ENCODE peak calls at places on chromosomes 6 and 20, in seven cellular contexts. One of them, this sample, is unnamed.

GRCh38 chr20:59781236-59781635 is 152.2 kb downstream of the SYCP2 start:
- DNase-seq in IMR-90: no peak
- DNase-seq in epithelial cell of esophagus: no peak
- DNase-seq in natural killer cell: peak
- DNase-seq in B cell: no peak
- DNase-seq in endothelial cell: no peak
- DNase-seq in WERI-Rb-1: no peak
- DNase-seq in this sample: no peak

GRCh38 chr6:51965222-51965801 is 122.1 kb downstream of the PKHD1 start:
- DNase-seq in IMR-90: no peak
- DNase-seq in endothelial cell: no peak
- DNase-seq in B cell: no peak
- DNase-seq in WERI-Rb-1: no peak
- DNase-seq in natural killer cell: no peak
- DNase-seq in epithelial cell of esophagus: no peak
- DNase-seq in this sample: no peak

GRCh38 chr6:34131326-34132081 is 14.4 kb downstream of the GRM4 start:
- DNase-seq in WERI-Rb-1: no peak
- DNase-seq in IMR-90: no peak
- DNase-seq in endothelial cell: no peak
- DNase-seq in B cell: no peak
- DNase-seq in epithelial cell of esophagus: no peak
- DNase-seq in natural killer cell: no peak
- DNase-seq in this sample: no peak

GRCh38 chr6:100342830-100343229 is 121.9 kb downstream of the SIM1 start:
- DNase-seq in natural killer cell: no peak
- DNase-seq in epithelial cell of esophagus: no peak
- DNase-seq in endothelial cell: no peak
- DNase-seq in WERI-Rb-1: no peak
- DNase-seq in IMR-90: peak
- DNase-seq in B cell: no peak
- DNase-seq in this sample: no peak

GRCh38 chr6:135129139-135129867 is 51.8 kb upstream of the MYB start:
- DNase-seq in natural killer cell: peak
- DNase-seq in IMR-90: no peak
- DNase-seq in epithelial cell of esophagus: no peak
- DNase-seq in WERI-Rb-1: no peak
- DNase-seq in B cell: no peak
- DNase-seq in endothelial cell: no peak
- DNase-seq in this sample: no peak

GRCh38 chr6:66675906-66676305 is 968.9 kb upstream of the EYS start:
- DNase-seq in IMR-90: no peak
- DNase-seq in B cell: no peak
- DNase-seq in epithelial cell of esophagus: no peak
- DNase-seq in WERI-Rb-1: no peak
- DNase-seq in endothelial cell: no peak
- DNase-seq in natural killer cell: no peak
- DNase-seq in this sample: no peak

GRCh38 chr20:62925420-62926228 is 681 bp downstream of the DIDO1 start:
- DNase-seq in B cell: no peak
- DNase-seq in natural killer cell: peak
- DNase-seq in endothelial cell: no peak
- DNase-seq in epithelial cell of esophagus: peak
- DNase-seq in WERI-Rb-1: peak
- DNase-seq in IMR-90: peak
- DNase-seq in this sample: peak

GRCh38 chr6:167697316-167697715 is 129.4 kb upstream of the AFDN start:
- DNase-seq in epithelial cell of esophagus: peak
- DNase-seq in WERI-Rb-1: peak
- DNase-seq in endothelial cell: no peak
- DNase-seq in B cell: no peak
- DNase-seq in IMR-90: no peak
- DNase-seq in natural killer cell: no peak
- DNase-seq in this sample: peak

GRCh38 chr6:130019796-130020105 is 1.4 kb downstream of the L3MBTL3 start:
- DNase-seq in endothelial cell: peak
- DNase-seq in WERI-Rb-1: no peak
- DNase-seq in B cell: no peak
- DNase-seq in IMR-90: no peak
- DNase-seq in natural killer cell: no peak
- DNase-seq in epithelial cell of esophagus: no peak
- DNase-seq in this sample: peak

GRCh38 chr6:114247101-114247500 is 95.7 kb downstream of the HS3ST5 start:
- DNase-seq in B cell: no peak
- DNase-seq in endothelial cell: no peak
- DNase-seq in WERI-Rb-1: no peak
- DNase-seq in IMR-90: no peak
- DNase-seq in natural killer cell: no peak
- DNase-seq in epithelial cell of esophagus: no peak
- DNase-seq in this sample: no peak

GRCh38 chr20:52943185-52943841 is 28.8 kb upstream of the TSHZ2 start:
- DNase-seq in B cell: no peak
- DNase-seq in IMR-90: no peak
- DNase-seq in endothelial cell: no peak
- DNase-seq in WERI-Rb-1: no peak
- DNase-seq in natural killer cell: no peak
- DNase-seq in epithelial cell of esophagus: peak
- DNase-seq in this sample: no peak

GRCh38 chr6:7727951-7728854 is 2.3 kb downstream of the BMP6 start:
- DNase-seq in natural killer cell: no peak
- DNase-seq in B cell: no peak
- DNase-seq in endothelial cell: peak
- DNase-seq in IMR-90: no peak
- DNase-seq in WERI-Rb-1: peak
- DNase-seq in epithelial cell of esophagus: peak
- DNase-seq in this sample: peak

GRCh38 chr6:69768664-69769063 is 28.1 kb downstream of the LMBRD1 start:
- DNase-seq in IMR-90: no peak
- DNase-seq in epithelial cell of esophagus: no peak
- DNase-seq in endothelial cell: no peak
- DNase-seq in B cell: no peak
- DNase-seq in WERI-Rb-1: no peak
- DNase-seq in natural killer cell: no peak
- DNase-seq in this sample: no peak
- TF ChIP-seq CTCF in IMR-90: peak
- TF ChIP-seq CTCF in epithelial cell of esophagus: no peak
- TF ChIP-seq CTCF in endothelial cell: peak
- TF ChIP-seq CTCF in B cell: no peak
- TF ChIP-seq CTCF in WERI-Rb-1: no peak
- TF ChIP-seq CTCF in natural killer cell: no peak
- TF ChIP-seq CTCF in this sample: no peak

GRCh38 chr20:3199976-3200755 is 4.3 kb downstream of the DDRGK1 start:
- DNase-seq in WERI-Rb-1: no peak
- DNase-seq in epithelial cell of esophagus: no peak
- DNase-seq in IMR-90: no peak
- DNase-seq in B cell: no peak
- DNase-seq in natural killer cell: no peak
- DNase-seq in endothelial cell: no peak
- DNase-seq in this sample: no peak
- TF ChIP-seq CTCF in WERI-Rb-1: no peak
- TF ChIP-seq CTCF in epithelial cell of esophagus: no peak
- TF ChIP-seq CTCF in IMR-90: no peak
- TF ChIP-seq CTCF in B cell: no peak
- TF ChIP-seq CTCF in natural killer cell: no peak
- TF ChIP-seq CTCF in endothelial cell: no peak
- TF ChIP-seq CTCF in this sample: no peak

DNA sequence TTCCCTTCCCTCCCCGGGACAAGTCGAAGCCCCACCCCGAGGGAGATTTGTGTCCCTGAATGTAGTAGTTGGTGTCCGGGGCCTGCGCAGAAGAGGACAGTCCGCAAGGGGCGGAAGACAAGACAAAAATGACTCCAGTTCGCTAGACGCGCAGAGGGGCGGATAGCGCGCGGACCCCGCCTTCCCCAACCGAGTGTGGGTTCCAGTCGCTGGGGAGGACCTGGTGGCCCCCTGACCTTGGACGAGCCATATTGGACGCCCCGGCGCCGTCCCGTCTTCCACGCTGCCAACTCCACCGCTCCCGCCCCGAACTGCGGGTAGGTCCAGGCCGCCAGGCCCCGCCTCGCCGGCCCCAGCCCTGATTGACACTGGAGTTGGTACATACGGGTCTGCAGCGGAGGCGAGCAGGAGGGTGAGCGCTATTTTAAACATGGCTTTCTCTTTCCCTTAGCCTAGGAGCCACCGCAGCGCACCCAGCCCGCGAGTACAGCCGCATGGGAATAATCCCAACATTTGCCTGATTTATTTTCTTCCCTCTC is 802 bp downstream of the HMGN3 start:
- DNase-seq in WERI-Rb-1: peak
- DNase-seq in epithelial cell of esophagus: peak
- DNase-seq in endothelial cell: peak
- DNase-seq in natural killer cell: peak
- DNase-seq in B cell: peak
- DNase-seq in IMR-90: peak
- DNase-seq in this sample: peak
- TF ChIP-seq CTCF in WERI-Rb-1: peak
- TF ChIP-seq CTCF in epithelial cell of esophagus: peak
- TF ChIP-seq CTCF in endothelial cell: no peak
- TF ChIP-seq CTCF in natural killer cell: peak
- TF ChIP-seq CTCF in B cell: peak
- TF ChIP-seq CTCF in IMR-90: peak
- TF ChIP-seq CTCF in this sample: peak

GRCh38 chr6:137197684-137198645 is 21.2 kb downstream of the IFNGR1 start:
- DNase-seq in B cell: no peak
- DNase-seq in natural killer cell: no peak
- DNase-seq in WERI-Rb-1: no peak
- DNase-seq in epithelial cell of esophagus: no peak
- DNase-seq in endothelial cell: no peak
- DNase-seq in IMR-90: no peak
- DNase-seq in this sample: no peak

GRCh38 chr6:137203256-137203655 is 15.9 kb downstream of the IFNGR1 start:
- DNase-seq in natural killer cell: no peak
- DNase-seq in endothelial cell: no peak
- DNase-seq in WERI-Rb-1: no peak
- DNase-seq in epithelial cell of esophagus: no peak
- DNase-seq in B cell: no peak
- DNase-seq in IMR-90: no peak
- DNase-seq in this sample: no peak

GRCh38 chr6:137206562-137206961 is 12.6 kb downstream of the IFNGR1 start:
- DNase-seq in epithelial cell of esophagus: no peak
- DNase-seq in IMR-90: no peak
- DNase-seq in WERI-Rb-1: no peak
- DNase-seq in endothelial cell: no peak
- DNase-seq in natural killer cell: no peak
- DNase-seq in B cell: no peak
- DNase-seq in this sample: no peak

GRCh38 chr6:137200288-137200687 is 18.9 kb downstream of the IFNGR1 start:
- DNase-seq in WERI-Rb-1: no peak
- DNase-seq in B cell: no peak
- DNase-seq in IMR-90: no peak
- DNase-seq in endothelial cell: no peak
- DNase-seq in epithelial cell of esophagus: no peak
- DNase-seq in natural killer cell: no peak
- DNase-seq in this sample: no peak

DNA sequence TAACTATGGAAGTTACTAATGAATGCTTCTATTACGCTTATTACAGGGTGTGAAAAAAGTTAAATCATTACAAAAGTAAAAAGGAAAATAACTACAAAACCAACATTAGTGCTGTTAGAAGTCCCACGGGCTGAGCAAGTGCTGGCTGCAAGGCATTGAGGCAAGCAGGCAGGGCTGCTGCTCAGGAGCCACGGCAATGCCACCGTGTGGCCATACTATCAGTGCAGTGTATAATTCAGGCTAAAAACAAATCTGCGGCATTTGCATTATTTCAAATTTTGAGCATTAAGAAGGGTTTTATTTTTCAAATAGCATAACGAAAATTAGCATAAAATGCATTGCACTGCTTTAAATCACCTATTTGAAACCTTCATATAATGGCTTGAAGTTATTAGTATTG is 17.1 kb downstream of the IFNGR1 start:
- DNase-seq in endothelial cell: no peak
- DNase-seq in B cell: peak
- DNase-seq in WERI-Rb-1: peak
- DNase-seq in natural killer cell: no peak
- DNase-seq in IMR-90: no peak
- DNase-seq in epithelial cell of esophagus: peak
- DNase-seq in this sample: no peak
- TF ChIP-seq CTCF in endothelial cell: no peak
- TF ChIP-seq CTCF in B cell: peak
- TF ChIP-seq CTCF in WERI-Rb-1: no peak
- TF ChIP-seq CTCF in natural killer cell: no peak
- TF ChIP-seq CTCF in IMR-90: no peak
- TF ChIP-seq CTCF in epithelial cell of esophagus: peak
- TF ChIP-seq CTCF in this sample: no peak

DNA sequence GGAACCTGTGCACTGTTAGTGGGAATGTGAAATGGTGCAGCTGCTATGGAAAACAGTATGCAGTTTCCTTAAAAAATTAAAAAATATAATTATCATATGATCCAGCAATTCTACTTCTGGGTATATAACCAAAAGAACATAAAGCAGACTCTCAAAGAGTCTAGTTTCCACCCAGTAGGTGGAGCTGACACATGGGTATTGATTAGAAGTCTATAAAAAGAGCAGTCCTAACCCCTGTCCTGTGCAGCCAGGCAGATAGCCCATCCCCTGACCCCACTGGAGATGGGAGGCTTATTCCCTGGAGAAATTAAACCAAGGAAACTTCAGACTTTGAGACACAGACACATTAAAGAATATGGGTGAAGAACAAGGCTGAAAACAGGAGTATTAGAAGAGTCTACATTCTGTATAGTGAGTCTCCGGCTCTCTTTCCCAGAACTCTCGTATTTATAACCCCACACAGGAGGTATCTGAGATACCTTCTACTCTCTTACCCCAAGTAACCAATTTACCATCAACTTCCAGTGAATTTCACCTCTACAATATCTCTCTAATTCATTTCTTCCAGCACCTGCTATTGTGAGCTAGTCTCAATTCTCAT is 92.3 kb downstream of the SEL1L2 start:
- DNase-seq in WERI-Rb-1: peak
- DNase-seq in IMR-90: no peak
- DNase-seq in natural killer cell: no peak
- DNase-seq in endothelial cell: no peak
- DNase-seq in epithelial cell of esophagus: no peak
- DNase-seq in B cell: no peak
- DNase-seq in this sample: no peak
- TF ChIP-seq CTCF in WERI-Rb-1: peak
- TF ChIP-seq CTCF in IMR-90: no peak
- TF ChIP-seq CTCF in natural killer cell: no peak
- TF ChIP-seq CTCF in endothelial cell: no peak
- TF ChIP-seq CTCF in epithelial cell of esophagus: no peak
- TF ChIP-seq CTCF in B cell: no peak
- TF ChIP-seq CTCF in this sample: no peak

DNA sequence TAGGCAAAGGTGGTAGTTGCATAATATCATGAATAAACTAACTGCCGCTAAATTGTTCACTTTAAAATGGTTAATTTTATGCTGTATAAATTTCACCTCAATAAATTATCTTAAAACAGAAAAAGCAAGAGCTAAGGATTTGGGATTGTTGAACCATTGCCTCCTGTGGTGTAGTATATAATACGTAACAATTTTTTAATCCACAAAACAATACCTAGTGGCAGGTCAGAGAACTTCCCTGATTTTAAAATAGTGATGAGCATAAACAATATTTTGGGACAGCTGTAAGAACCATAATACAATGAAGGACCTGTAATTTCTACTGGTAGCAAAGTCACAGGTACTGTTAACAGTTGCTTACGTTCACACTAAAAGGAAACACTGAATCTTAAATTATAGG is 197.4 kb upstream of the PRND start:
- DNase-seq in natural killer cell: no peak
- DNase-seq in endothelial cell: no peak
- DNase-seq in epithelial cell of esophagus: no peak
- DNase-seq in IMR-90: no peak
- DNase-seq in WERI-Rb-1: no peak
- DNase-seq in B cell: no peak
- DNase-seq in this sample: no peak
- TF ChIP-seq CTCF in natural killer cell: no peak
- TF ChIP-seq CTCF in endothelial cell: peak
- TF ChIP-seq CTCF in epithelial cell of esophagus: no peak
- TF ChIP-seq CTCF in IMR-90: no peak
- TF ChIP-seq CTCF in WERI-Rb-1: no peak
- TF ChIP-seq CTCF in B cell: no peak
- TF ChIP-seq CTCF in this sample: no peak

This sample was measured in glutamatergic neuron.